ENCODE peak calls at places on chromosomes 5 and 9, in six cellular contexts. C is CD8-positive, alpha-beta T cell; Q is GM10248; T is upper lobe of right lung; L is fibroblast of mammary gland; B is chondrocyte. A is an unnamed sample.

GRCh38 chr5:121870489-121870888 is 18.8 kb downstream of the FTMT start:
- DNase-seq in C (no peak), T (no peak), L (peak), B (no peak), Q (no peak), A (peak)

GRCh38 chr9:14511452-14511851 is 181.8 kb downstream of the ZDHHC21 start:
- DNase-seq in L (peak), Q (no peak), T (no peak), B (no peak), C (no peak), A (peak)

GRCh38 chr5:27568811-27569210 is 530.4 kb upstream of the CDH9 start:
- DNase-seq in T (no peak), B (no peak), Q (no peak), C (no peak), L (peak), A (peak)

GRCh38 chr5:66960373-66961137 is 236.0 kb downstream of the CD180 start:
- DNase-seq in T (no peak), C (no peak), L (peak), B (no peak), Q (no peak), A (peak)

GRCh38 chr5:166716856-166717492 is 1574.5 kb upstream of the WWC1 start:
- DNase-seq in T (no peak), B (no peak), Q (no peak), C (no peak), L (no peak), A (no peak)

GRCh38 chr9:35487066-35487465 is 2.8 kb upstream of the RUSC2 start:
- DNase-seq in T (no peak), Q (no peak), C (no peak), L (no peak), B (no peak), A (no peak)

GRCh38 chr5:124154714-124155113 is 591.7 kb downstream of the ZNF608 start:
- DNase-seq in C (no peak), T (no peak), Q (no peak), B (no peak), L (no peak), A (no peak)

GRCh38 chr9:137580209-137580957 is 1.7 kb upstream of the DPH7 start:
- DNase-seq in T (no peak), Q (no peak), L (no peak), B (no peak), C (no peak), A (no peak)

GRCh38 chr5:135246923-135247795 is 151.9 kb downstream of the MACROH2A1 start:
- DNase-seq in L (peak), Q (no peak), C (no peak), B (peak), T (peak), A (peak)

GRCh38 chr9:98707158-98708102 is 1.3 kb downstream of the GABBR2 start:
- DNase-seq in B (no peak), L (peak), Q (peak), T (peak), C (no peak), A (peak)

GRCh38 chr5:135208555-135209494 is 174.8 kb upstream of the PITX1 start:
- DNase-seq in C (no peak), L (peak), B (no peak), Q (no peak), T (peak), A (peak)

GRCh38 chr9:137430723-137431415 is 7.7 kb downstream of the NOXA1 start:
- DNase-seq in B (peak), Q (no peak), L (no peak), T (peak), C (no peak), A (no peak)

GRCh38 chr5:107389130-107389553 is 281.6 kb downstream of the EFNA5 start:
- DNase-seq in C (no peak), B (no peak), T (no peak), L (peak), Q (peak), A (peak)

GRCh38 chr5:161149078-161149477 is 297.1 kb upstream of the ATP10B start:
- DNase-seq in L (no peak), B (no peak), C (no peak), T (no peak), Q (no peak), A (no peak)

GRCh38 chr5:135880801-135881200 is 14.8 kb downstream of the IL9 start:
- DNase-seq in B (no peak), C (no peak), Q (no peak), L (no peak), T (no peak), A (no peak)

GRCh38 chr5:56673171-56673570 is 142.2 kb upstream of the MAP3K1 start:
- DNase-seq in Q (no peak), T (no peak), L (no peak), C (no peak), B (no peak), A (no peak)

GRCh38 chr5:90876366-90876765 is 317.8 kb downstream of the ADGRV1 start:
- DNase-seq in L (no peak), T (no peak), B (no peak), Q (no peak), C (no peak), A (no peak)

GRCh38 chr9:4792054-4792571 is 631 bp upstream of the RCL1 start:
- DNase-seq in T (no peak), L (peak), B (no peak), Q (no peak), C (no peak), A (no peak)

GRCh38 chr9:38362912-38363588 is 29.5 kb upstream of the ALDH1B1 start:
- DNase-seq in T (no peak), C (peak), Q (peak), L (peak), B (no peak), A (peak)

GRCh38 chr9:137252555-137253506 is 1.7 kb downstream of the STPG3 start:
- DNase-seq in Q (no peak), B (no peak), L (no peak), T (no peak), C (no peak), A (no peak)

GRCh38 chr5:176762489-176762888 is 47.9 kb upstream of the UNC5A start:
- DNase-seq in L (no peak), B (no peak), C (no peak), T (peak), Q (no peak), A (no peak)

GRCh38 chr9:5552301-5552700 is 42.0 kb downstream of the PDCD1LG2 start:
- DNase-seq in L (peak), C (no peak), B (no peak), T (no peak), Q (no peak), A (no peak)

GRCh38 chr5:143101134-143101533 is 302.4 kb downstream of the NR3C1 start:
- DNase-seq in L (no peak), C (no peak), Q (peak), B (no peak), T (no peak), A (no peak)

GRCh38 chr5:155402927-155403645 is 389.5 kb downstream of the KIF4B start:
- DNase-seq in Q (no peak), L (no peak), B (no peak), T (no peak), C (no peak), A (no peak)

GRCh38 chr5:8598356-8598755 is 729.4 kb downstream of the MTRR start:
- DNase-seq in T (no peak), L (no peak), B (no peak), C (no peak), Q (no peak), A (no peak)

GRCh38 chr5:169706758-169707450 is 69.8 kb downstream of the DOCK2 start:
- DNase-seq in Q (no peak), T (no peak), B (no peak), L (peak), C (no peak), A (peak)

GRCh38 chr9:114039484-114039883 is 38.6 kb downstream of the AMBP start:
- DNase-seq in B (no peak), L (no peak), C (no peak), T (no peak), Q (no peak), A (no peak)

GRCh38 chr5:151081426-151082273 is 816 bp upstream of the TNIP1 start:
- DNase-seq in B (no peak), Q (no peak), L (peak), C (no peak), T (no peak), A (peak)

GRCh38 chr5:151082976-151083651 is 2.3 kb upstream of the TNIP1 start:
- DNase-seq in L (peak), B (no peak), T (peak), Q (no peak), C (peak), A (peak)

GRCh38 chr5:151080620-151081425 is at the start of gene TNIP1:
- DNase-seq in C (peak), B (no peak), T (peak), Q (peak), L (peak), A (peak)

GRCh38 chr5:151084363-151084762 is 3.5 kb upstream of the TNIP1 start:
- DNase-seq in L (peak), B (no peak), C (no peak), T (no peak), Q (no peak), A (peak)

DNA sequence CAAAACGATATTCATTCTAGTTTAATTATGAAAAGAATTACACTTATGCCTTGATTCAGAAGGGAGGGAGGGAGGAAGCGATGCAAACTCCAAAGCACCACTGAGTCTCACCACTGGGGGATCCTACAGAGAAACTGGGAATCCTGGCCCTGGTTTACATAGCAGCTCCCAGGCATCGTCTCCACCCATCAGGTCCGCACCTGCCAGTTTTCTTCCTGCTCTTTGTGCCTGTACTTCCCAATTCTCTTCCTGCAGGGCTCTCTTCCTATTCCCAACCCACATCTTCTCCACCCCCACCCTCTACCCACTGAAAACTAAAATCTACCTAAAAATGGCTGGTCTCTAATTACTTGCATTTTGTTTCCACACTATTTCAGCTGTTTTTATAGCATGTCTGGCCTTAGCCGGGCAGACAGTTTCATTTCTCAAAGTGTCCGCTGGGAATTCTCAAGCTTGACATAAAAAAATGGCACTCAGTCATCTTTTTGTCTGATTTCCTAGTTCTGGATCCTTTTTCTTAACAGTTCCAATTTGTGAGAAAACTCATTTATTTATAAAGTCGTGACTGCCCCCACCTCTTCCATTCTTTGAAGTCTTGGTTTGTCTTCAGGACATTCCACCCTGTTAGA is 1.6 kb upstream of the TNIP1 start:
- DNase-seq in L (no peak), C (no peak), Q (no peak), T (peak), B (no peak), A (no peak)
- TF ChIP-seq CTCF in L (peak), C (no peak), Q (no peak), T (peak), B (peak), A (peak)

GRCh38 chr9:94081864-94082468 is 2.3 kb upstream of the PTPDC1 start:
- DNase-seq in T (no peak), L (no peak), Q (no peak), C (no peak), B (no peak), A (no peak)
- TF ChIP-seq CTCF in T (no peak), L (no peak), Q (no peak), C (no peak), B (no peak), A (no peak)

GRCh38 chr5:73633060-73633459 is 7.1 kb downstream of the ARHGEF28 start:
- DNase-seq in B (no peak), T (no peak), C (no peak), L (no peak), Q (no peak), A (no peak)
- TF ChIP-seq CTCF in B (no peak), T (no peak), C (no peak), L (no peak), Q (no peak), A (no peak)

GRCh38 chr9:18146329-18146728 is 327.6 kb upstream of the ADAMTSL1 start:
- DNase-seq in T (no peak), L (no peak), Q (no peak), C (no peak), B (no peak), A (no peak)

GRCh38 chr9:18141681-18142080 is 332.3 kb upstream of the ADAMTSL1 start:
- DNase-seq in B (no peak), T (no peak), Q (no peak), C (no peak), L (no peak), A (no peak)

GRCh38 chr9:18137815-18138214 is 336.1 kb upstream of the ADAMTSL1 start:
- DNase-seq in B (no peak), Q (no peak), T (no peak), L (no peak), C (no peak), A (no peak)

GRCh38 chr9:18138676-18139075 is 335.3 kb upstream of the ADAMTSL1 start:
- DNase-seq in C (no peak), L (no peak), T (no peak), Q (no peak), B (no peak), A (no peak)

GRCh38 chr9:18142964-18143363 is 331.0 kb upstream of the ADAMTSL1 start:
- DNase-seq in Q (no peak), C (no peak), T (no peak), L (peak), B (no peak), A (peak)
- TF ChIP-seq CTCF in Q (no peak), C (no peak), T (peak), L (peak), B (peak), A (peak)

GRCh38 chr9:128550770-128551651 is 1.4 kb upstream of the SPTAN1 start:
- DNase-seq in C (no peak), B (no peak), Q (no peak), L (peak), T (no peak), A (peak)

GRCh38 chr9:128553695-128554094 is 1.3 kb downstream of the SPTAN1 start:
- DNase-seq in T (no peak), C (no peak), Q (no peak), B (no peak), L (peak), A (peak)

GRCh38 chr9:128552744-128553221 is 396 bp downstream of the SPTAN1 start:
- DNase-seq in T (peak), C (peak), Q (peak), L (no peak), B (no peak), A (peak)

GRCh38 chr9:128551652-128552152 is 685 bp upstream of the SPTAN1 start:
- DNase-seq in C (no peak), Q (no peak), B (no peak), L (no peak), T (no peak), A (peak)

GRCh38 chr9:128552153-128552743 is at the start of gene SPTAN1:
- DNase-seq in C (peak), B (peak), L (peak), Q (peak), T (peak), A (peak)
- TF ChIP-seq CTCF in C (no peak), B (peak), L (no peak), Q (no peak), T (peak), A (no peak)

DNA sequence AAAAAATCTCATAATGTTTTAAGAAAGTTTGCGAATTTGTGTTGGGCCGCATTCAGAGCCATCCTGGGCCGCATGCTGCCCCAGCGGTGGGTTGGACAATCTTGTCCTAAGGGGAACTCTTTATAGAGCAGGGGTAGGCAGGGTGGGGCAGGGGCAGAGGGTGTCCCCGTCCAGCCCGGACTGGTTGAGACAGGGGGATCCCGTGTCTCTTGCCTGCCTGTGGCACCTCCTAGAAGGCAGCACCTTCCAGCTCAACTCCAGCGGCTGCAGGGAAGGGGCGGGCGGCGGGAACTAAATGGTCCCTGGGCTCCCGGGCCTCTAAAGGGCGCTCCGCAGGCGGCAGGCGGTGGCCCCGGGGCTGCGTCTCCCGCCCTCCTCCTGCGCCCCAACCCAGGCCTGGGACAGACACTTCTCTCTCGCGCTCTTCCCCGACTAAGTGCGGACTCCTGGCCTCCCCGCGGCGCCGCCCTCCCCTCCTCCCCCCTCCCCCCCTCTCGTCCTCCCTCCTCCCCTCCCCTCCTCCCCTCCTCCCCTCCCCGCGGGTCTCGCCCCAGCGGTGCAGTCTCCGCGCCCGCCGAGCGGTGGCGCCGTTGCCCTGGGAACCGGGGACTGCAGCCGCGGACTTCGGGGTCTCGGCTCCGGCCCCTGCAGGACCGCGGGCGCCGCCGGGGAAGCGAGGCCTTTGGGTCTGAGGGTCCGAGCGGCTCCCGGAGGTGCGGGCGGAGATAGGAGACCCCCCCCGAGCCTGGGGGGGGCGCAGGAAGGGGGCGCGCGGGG is 132.6 kb downstream of the MRPL36 start:
- DNase-seq in T (peak), Q (peak), L (peak), B (no peak), C (peak), A (no peak)
- TF ChIP-seq CTCF in T (no peak), Q (peak), L (no peak), B (peak), C (peak), A (peak)